ENCODE peak calls at places on chromosomes 13 and 19, in ten cellular contexts. N, I, Q, R, A, Y, G, P, D and X are unnamed samples.

GRCh38 chr13:30907167-30907761 is 1.2 kb downstream of the MEDAG start:
- DNase-seq in N (no peak), I (no peak), Q (no peak), R (peak), A (peak), Y (no peak), G (peak), P (no peak), D (no peak), X (no peak)

GRCh38 chr19:11479470-11480080 is 1.3 kb downstream of the ELAVL3 start:
- DNase-seq in N (peak), I (peak), Q (no peak), R (peak), A (no peak), Y (peak), G (no peak), P (no peak), D (no peak), X (peak)

GRCh38 chr13:66313408-66313807 is 916.7 kb downstream of the PCDH9 start:
- DNase-seq in N (no peak), I (no peak), Q (no peak), R (no peak), A (no peak), Y (no peak), G (peak), P (no peak), D (no peak), X (no peak)

GRCh38 chr13:31891472-31891871 is 140.1 kb upstream of the FRY start:
- DNase-seq in N (no peak), I (no peak), Q (peak), R (no peak), A (peak), Y (peak), G (no peak), P (no peak), D (no peak), X (no peak)

GRCh38 chr13:89726690-89727435 is 1620.6 kb upstream of the MIR17HG start:
- DNase-seq in N (no peak), I (no peak), Q (no peak), R (peak), A (no peak), Y (no peak), G (no peak), P (no peak), D (no peak), X (no peak)

GRCh38 chr19:2998642-2999041 is 21.3 kb downstream of the TLE6 start:
- DNase-seq in N (no peak), I (no peak), Q (no peak), R (no peak), A (no peak), Y (no peak), G (no peak), P (no peak), D (no peak), X (no peak)

GRCh38 chr13:80082396-80083096 is 258.4 kb downstream of the SPRY2 start:
- DNase-seq in N (no peak), I (no peak), Q (no peak), R (peak), A (no peak), Y (no peak), G (peak), P (no peak), D (no peak), X (no peak)

GRCh38 chr13:20942938-20943518 is 40.5 kb upstream of the XPO4 start:
- DNase-seq in N (no peak), I (no peak), Q (no peak), R (peak), A (no peak), Y (no peak), G (no peak), P (no peak), D (no peak), X (no peak)

GRCh38 chr19:10379880-10380310 is 477 bp downstream of the TYK2 start:
- DNase-seq in N (no peak), I (no peak), Q (no peak), R (no peak), A (no peak), Y (no peak), G (no peak), P (no peak), D (no peak), X (no peak)

GRCh38 chr13:112952759-112953541 is 16.1 kb upstream of the MCF2L start:
- DNase-seq in N (no peak), I (no peak), Q (no peak), R (no peak), A (no peak), Y (no peak), G (no peak), P (no peak), D (no peak), X (no peak)

GRCh38 chr19:35751839-35752745 is 3.7 kb downstream of the LIN37 start:
- DNase-seq in N (no peak), I (no peak), Q (no peak), R (no peak), A (no peak), Y (no peak), G (no peak), P (no peak), D (no peak), X (no peak)

GRCh38 chr13:73138276-73138950 is 79.6 kb downstream of the KLF5 start:
- DNase-seq in N (no peak), I (no peak), Q (peak), R (peak), A (peak), Y (no peak), G (peak), P (no peak), D (peak), X (no peak)

GRCh38 chr19:53927745-53928144 is 18.7 kb downstream of the CACNG7 start:
- DNase-seq in N (no peak), I (peak), Q (peak), R (peak), A (no peak), Y (peak), G (peak), P (peak), D (no peak), X (no peak)

GRCh38 chr19:20969898-20970297 is 46.8 kb downstream of the ZNF85 start:
- DNase-seq in N (no peak), I (no peak), Q (no peak), R (no peak), A (no peak), Y (no peak), G (no peak), P (no peak), D (no peak), X (no peak)

GRCh38 chr13:99450416-99450815 is 50.9 kb upstream of the TM9SF2 start:
- DNase-seq in N (no peak), I (no peak), Q (no peak), R (no peak), A (no peak), Y (no peak), G (no peak), P (no peak), D (no peak), X (no peak)

GRCh38 chr13:33087790-33088189 is 71.6 kb downstream of the KL start:
- DNase-seq in N (no peak), I (no peak), Q (no peak), R (no peak), A (no peak), Y (no peak), G (no peak), P (no peak), D (no peak), X (no peak)

GRCh38 chr19:11737964-11738745 is 591 bp downstream of the ZNF823 start:
- DNase-seq in N (peak), I (no peak), Q (peak), R (peak), A (peak), Y (peak), G (peak), P (peak), D (peak), X (peak)

GRCh38 chr13:103289661-103290060 is 223.4 kb upstream of the SLC10A2 start:
- DNase-seq in N (no peak), I (no peak), Q (no peak), R (no peak), A (no peak), Y (no peak), G (no peak), P (no peak), D (no peak), X (no peak)

GRCh38 chr13:42398542-42398941 is 126.6 kb downstream of the AKAP11 start:
- DNase-seq in N (no peak), I (no peak), Q (no peak), R (peak), A (no peak), Y (peak), G (no peak), P (no peak), D (no peak), X (no peak)

GRCh38 chr13:31037874-31038475 is 105.5 kb downstream of the TEX26 start:
- DNase-seq in N (no peak), I (no peak), Q (no peak), R (no peak), A (no peak), Y (no peak), G (no peak), P (no peak), D (no peak), X (no peak)

GRCh38 chr19:3610745-3611717 is 4.4 kb upstream of the TBXA2R start:
- DNase-seq in N (no peak), I (no peak), Q (no peak), R (no peak), A (no peak), Y (no peak), G (no peak), P (no peak), D (no peak), X (no peak)

GRCh38 chr19:37564624-37565369 is 29.8 kb downstream of the ZNF571 start:
- DNase-seq in N (no peak), I (no peak), Q (no peak), R (no peak), A (no peak), Y (no peak), G (no peak), P (no peak), D (no peak), X (no peak)

GRCh38 chr19:18666304-18666703 is 17.2 kb upstream of the CRTC1 start:
- DNase-seq in N (peak), I (no peak), Q (no peak), R (no peak), A (no peak), Y (no peak), G (no peak), P (no peak), D (no peak), X (no peak)

GRCh38 chr13:110491869-110492268 is 69.7 kb downstream of the RAB20 start:
- DNase-seq in N (no peak), I (no peak), Q (no peak), R (no peak), A (no peak), Y (no peak), G (no peak), P (no peak), D (no peak), X (no peak)

GRCh38 chr13:29918845-29919244 is 68.4 kb upstream of the UBL3 start:
- DNase-seq in N (no peak), I (no peak), Q (peak), R (peak), A (no peak), Y (no peak), G (peak), P (no peak), D (no peak), X (no peak)

GRCh38 chr19:46815833-46816627 is 27.6 kb upstream of the SLC1A5 start:
- DNase-seq in N (no peak), I (no peak), Q (no peak), R (no peak), A (no peak), Y (no peak), G (no peak), P (no peak), D (no peak), X (no peak)

GRCh38 chr13:93344048-93344447 is 117.4 kb downstream of the GPC6 start:
- DNase-seq in N (no peak), I (no peak), Q (no peak), R (no peak), A (no peak), Y (no peak), G (no peak), P (no peak), D (no peak), X (no peak)

GRCh38 chr19:12840091-12841079 is 2.1 kb downstream of the MAST1 start:
- DNase-seq in N (peak), I (peak), Q (peak), R (peak), A (peak), Y (peak), G (peak), P (peak), D (no peak), X (peak)

GRCh38 chr19:32550666-32551065 is 30.3 kb upstream of the PDCD5 start:
- DNase-seq in N (no peak), I (no peak), Q (no peak), R (no peak), A (no peak), Y (no peak), G (no peak), P (no peak), D (no peak), X (no peak)

GRCh38 chr13:32025730-32026129 is 5.8 kb upstream of the FRY start:
- DNase-seq in N (no peak), I (no peak), Q (no peak), R (no peak), A (no peak), Y (no peak), G (no peak), P (no peak), D (no peak), X (no peak)

GRCh38 chr19:13234518-13234917 is 84.3 kb downstream of the IER2 start:
- DNase-seq in N (peak), I (peak), Q (peak), R (peak), A (peak), Y (peak), G (no peak), P (peak), D (no peak), X (peak)

GRCh38 chr19:24029941-24030636 is 56.9 kb upstream of the ZNF254 start:
- DNase-seq in N (no peak), I (no peak), Q (no peak), R (no peak), A (no peak), Y (no peak), G (no peak), P (no peak), D (no peak), X (no peak)

GRCh38 chr13:80040219-80040976 is 300.5 kb downstream of the SPRY2 start:
- DNase-seq in N (no peak), I (no peak), Q (no peak), R (peak), A (no peak), Y (no peak), G (peak), P (no peak), D (no peak), X (no peak)

GRCh38 chr13:112655898-112656297 is 33.9 kb upstream of the ATP11A start:
- DNase-seq in N (no peak), I (no peak), Q (no peak), R (no peak), A (no peak), Y (no peak), G (no peak), P (no peak), D (no peak), X (no peak)

DNA sequence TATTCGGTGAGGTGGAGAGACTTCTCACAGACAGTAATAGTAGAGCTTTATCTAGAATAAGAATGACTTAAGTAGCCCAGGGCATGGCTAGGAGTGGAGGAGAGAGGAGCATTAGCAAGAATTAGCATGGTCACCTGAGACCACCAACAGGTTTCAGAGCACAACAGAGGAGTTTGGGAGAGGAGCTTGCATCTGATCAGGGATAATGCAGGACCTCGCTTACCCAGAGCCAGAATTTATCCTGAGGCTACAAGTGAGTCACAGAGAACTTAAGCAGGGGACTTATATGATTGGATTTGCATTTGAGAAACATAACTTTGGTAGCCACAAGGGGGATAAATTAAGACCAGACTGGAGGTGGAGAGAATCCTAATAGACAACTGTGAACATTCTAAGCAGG is 102.1 kb upstream of the FNDC3A start:
- DNase-seq in N (no peak), I (no peak), Q (no peak), R (peak), A (no peak), Y (peak), G (peak), P (no peak), D (no peak), X (no peak)
- TF ChIP-seq CTCF in N (no peak), I (peak), Q (no peak), R (peak), A (no peak), Y (no peak), G (no peak), P (no peak), D (no peak), X (no peak)

GRCh38 chr13:51764184-51765141 is 39.5 kb downstream of the DHRS12 start:
- DNase-seq in N (peak), I (no peak), Q (peak), R (peak), A (peak), Y (peak), G (peak), P (peak), D (peak), X (peak)
- TF ChIP-seq CTCF in N (no peak), I (no peak), Q (no peak), R (no peak), A (no peak), Y (no peak), G (no peak), P (no peak), D (no peak), X (no peak)

GRCh38 chr13:100883453-100883852 is 208.9 kb upstream of the TMTC4 start:
- DNase-seq in N (no peak), I (no peak), Q (no peak), R (no peak), A (no peak), Y (no peak), G (no peak), P (no peak), D (no peak), X (no peak)
- TF ChIP-seq CTCF in N (no peak), I (no peak), Q (no peak), R (no peak), A (no peak), Y (no peak), G (no peak), P (no peak), D (no peak), X (no peak)

GRCh38 chr19:15696654-15697194 is 23.8 kb downstream of the CYP4F12 start:
- DNase-seq in N (no peak), I (no peak), Q (no peak), R (no peak), A (no peak), Y (no peak), G (no peak), P (peak), D (no peak), X (no peak)

GRCh38 chr19:15701757-15702589 is 25.9 kb upstream of the OR10H2 start:
- DNase-seq in N (no peak), I (no peak), Q (peak), R (no peak), A (no peak), Y (no peak), G (no peak), P (no peak), D (no peak), X (no peak)

DNA sequence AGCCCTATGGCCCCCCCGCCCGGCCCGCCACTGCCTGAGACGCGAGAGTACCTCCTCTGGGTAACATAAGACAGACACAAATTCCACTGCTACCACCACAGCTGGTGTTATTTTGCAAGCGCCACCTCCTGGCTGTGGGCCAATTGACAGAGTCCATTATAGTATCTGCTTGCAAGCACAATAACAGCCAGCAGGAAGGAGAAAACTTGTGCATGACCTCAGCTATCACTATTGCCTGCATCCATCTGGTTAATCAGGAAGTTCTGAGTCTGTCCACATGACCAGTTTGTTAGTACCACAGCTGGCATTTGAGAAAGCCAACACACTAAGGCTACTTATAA is 25.3 kb upstream of the OR10H2 start:
- DNase-seq in N (no peak), I (no peak), Q (peak), R (peak), A (peak), Y (no peak), G (peak), P (peak), D (peak), X (no peak)
- TF ChIP-seq CTCF in N (peak), I (no peak), Q (no peak), R (no peak), A (no peak), Y (no peak), G (no peak), P (no peak), D (no peak), X (no peak)

DNA sequence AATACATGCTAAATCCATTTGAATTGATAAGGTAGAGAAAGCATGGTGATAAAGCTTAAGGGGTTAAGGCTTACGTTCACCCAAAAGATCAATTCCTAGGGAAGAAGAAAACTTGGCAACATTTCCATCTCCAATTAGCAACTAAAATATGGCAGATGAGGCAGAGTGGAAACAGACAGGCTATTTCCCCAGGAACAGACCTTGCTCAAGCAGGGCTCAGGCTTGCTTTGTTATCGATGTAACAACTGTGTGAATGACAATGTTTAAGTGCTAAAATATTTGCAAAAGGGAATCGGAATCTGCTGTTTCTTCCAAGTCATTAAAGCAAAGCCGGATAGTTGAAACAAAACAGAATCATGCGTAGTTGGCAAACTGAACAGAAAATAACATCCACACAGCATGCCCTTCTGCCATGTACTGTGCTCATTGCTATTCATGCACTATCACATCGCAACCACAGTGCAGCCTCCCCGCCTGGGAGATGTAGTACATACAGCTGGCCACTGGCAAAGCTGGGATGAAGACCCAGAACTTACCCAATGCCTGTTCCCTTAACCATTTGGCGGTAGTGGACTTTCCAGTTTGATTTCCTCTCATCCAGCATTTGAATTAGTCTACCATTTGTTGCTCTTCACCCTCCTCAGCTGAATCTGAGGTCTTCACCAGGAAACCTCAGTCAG is 799.1 kb downstream of the DIAPH3 start:
- DNase-seq in N (no peak), I (no peak), Q (no peak), R (no peak), A (no peak), Y (no peak), G (no peak), P (no peak), D (no peak), X (no peak)
- TF ChIP-seq CTCF in N (no peak), I (no peak), Q (no peak), R (no peak), A (no peak), Y (no peak), G (no peak), P (no peak), D (no peak), X (no peak)

GRCh38 chr19:49019242-49019932 is 2.5 kb upstream of the LHB start:
- DNase-seq in N (peak), I (peak), Q (peak), R (peak), A (peak), Y (peak), G (peak), P (peak), D (no peak), X (peak)
- TF ChIP-seq CTCF in N (no peak), I (peak), Q (peak), R (no peak), A (no peak), Y (no peak), G (no peak), P (no peak), D (no peak), X (peak)